ENCODE peak calls at places on chromosomes 7 and 10, in nine cellular contexts. V is fibroblast of pulmonary artery, N is esophagus squamous epithelium, L is A549, X is suprapubic skin, G is NB4, T is endothelial cell, W is GM10248, J is spleen. R is an unnamed sample.

GRCh38 chr7:25886387-25887240 is 265.4 kb upstream of the NFE2L3 start:
- DNase-seq in V (no peak), N (no peak), L (no peak), X (no peak), G (no peak), T (no peak), W (peak), J (no peak), R (no peak)

GRCh38 chr10:111384556-111384955 is 307.7 kb downstream of the ADRA2A start:
- DNase-seq in V (no peak), N (no peak), L (no peak), X (no peak), G (no peak), T (no peak), W (no peak), J (no peak), R (no peak)

GRCh38 chr7:150325110-150325611 is 1.8 kb upstream of the ACTR3C start:
- DNase-seq in V (peak), N (no peak), L (no peak), X (no peak), G (peak), T (no peak), W (no peak), J (peak), R (no peak)

GRCh38 chr7:8532116-8532515 is 98.7 kb downstream of the NXPH1 start:
- DNase-seq in V (no peak), N (no peak), L (no peak), X (no peak), G (no peak), T (no peak), W (no peak), J (no peak), R (no peak)

GRCh38 chr10:10872035-10872673 is 145.5 kb upstream of the CELF2 start:
- DNase-seq in V (peak), N (no peak), L (no peak), X (no peak), G (no peak), T (peak), W (no peak), J (no peak), R (no peak)

GRCh38 chr7:45924283-45924682 is 3.2 kb upstream of the IGFBP3 start:
- DNase-seq in V (peak), N (no peak), L (peak), X (no peak), G (no peak), T (no peak), W (no peak), J (no peak), R (peak)

GRCh38 chr10:70722820-70723424 is 50.6 kb downstream of the ADAMTS14 start:
- DNase-seq in V (peak), N (no peak), L (no peak), X (no peak), G (peak), T (no peak), W (no peak), J (no peak), R (no peak)

GRCh38 chr10:99926925-99927718 is 82.6 kb downstream of the DNMBP start:
- DNase-seq in V (peak), N (no peak), L (no peak), X (no peak), G (no peak), T (peak), W (no peak), J (no peak), R (no peak)

GRCh38 chr10:7121154-7121797 is 289.6 kb downstream of the SFMBT2 start:
- DNase-seq in V (peak), N (no peak), L (peak), X (no peak), G (peak), T (peak), W (peak), J (peak), R (peak)

GRCh38 chr10:53361281-53361680 is 588.7 kb upstream of the MBL2 start:
- DNase-seq in V (no peak), N (no peak), L (no peak), X (no peak), G (no peak), T (no peak), W (no peak), J (no peak), R (no peak)

GRCh38 chr10:99370993-99371392 is 41.8 kb downstream of the CNNM1 start:
- DNase-seq in V (peak), N (no peak), L (peak), X (no peak), G (peak), T (peak), W (peak), J (no peak), R (no peak)

GRCh38 chr7:40299097-40299496 is 164.3 kb downstream of the SUGCT start:
- DNase-seq in V (peak), N (no peak), L (no peak), X (no peak), G (peak), T (no peak), W (no peak), J (no peak), R (no peak)

GRCh38 chr7:25619963-25620799 is 391.9 kb upstream of the NPVF start:
- DNase-seq in V (peak), N (no peak), L (no peak), X (no peak), G (peak), T (no peak), W (no peak), J (no peak), R (peak)

GRCh38 chr7:55556492-55556891 is 15.8 kb downstream of the VOPP1 start:
- DNase-seq in V (no peak), N (no peak), L (no peak), X (no peak), G (no peak), T (no peak), W (no peak), J (no peak), R (no peak)

GRCh38 chr10:132199268-132199853 is 12.6 kb downstream of the DPYSL4 start:
- DNase-seq in V (no peak), N (no peak), L (no peak), X (no peak), G (no peak), T (no peak), W (no peak), J (peak), R (no peak)

GRCh38 chr10:7354330-7355047 is 56.3 kb downstream of the SFMBT2 start:
- DNase-seq in V (peak), N (no peak), L (peak), X (no peak), G (peak), T (no peak), W (no peak), J (no peak), R (peak)

GRCh38 chr7:46776790-46777189 is 805.1 kb downstream of the TNS3 start:
- DNase-seq in V (peak), N (no peak), L (no peak), X (no peak), G (peak), T (no peak), W (no peak), J (no peak), R (no peak)

GRCh38 chr10:28922127-28922526 is 244.8 kb downstream of the BAMBI start:
- DNase-seq in V (no peak), N (no peak), L (no peak), X (no peak), G (no peak), T (no peak), W (no peak), J (no peak), R (no peak)

GRCh38 chr10:123458933-123459332 is 207.2 kb upstream of the GPR26 start:
- DNase-seq in V (no peak), N (no peak), L (no peak), X (no peak), G (peak), T (no peak), W (no peak), J (no peak), R (no peak)

GRCh38 chr10:102624094-102624493 is 20.2 kb upstream of the TRIM8 start:
- DNase-seq in V (no peak), N (no peak), L (no peak), X (no peak), G (no peak), T (no peak), W (no peak), J (no peak), R (no peak)

GRCh38 chr10:34017281-34017680 is 682.8 kb upstream of the NRP1 start:
- DNase-seq in V (no peak), N (no peak), L (no peak), X (no peak), G (peak), T (no peak), W (no peak), J (no peak), R (no peak)

GRCh38 chr10:88754272-88754671 is 5.5 kb upstream of the LIPN start:
- DNase-seq in V (peak), N (no peak), L (no peak), X (no peak), G (no peak), T (no peak), W (no peak), J (no peak), R (no peak)

GRCh38 chr7:89988070-89988469 is 166.2 kb upstream of the STEAP1 start:
- DNase-seq in V (no peak), N (no peak), L (no peak), X (no peak), G (no peak), T (no peak), W (no peak), J (no peak), R (no peak)

GRCh38 chr10:22573820-22574569 is 140.4 kb downstream of the PIP4K2A start:
- DNase-seq in V (peak), N (no peak), L (peak), X (no peak), G (peak), T (peak), W (no peak), J (no peak), R (no peak)

GRCh38 chr10:29559996-29560395 is 74.8 kb downstream of the SVIL start:
- DNase-seq in V (no peak), N (no peak), L (no peak), X (no peak), G (no peak), T (no peak), W (no peak), J (no peak), R (peak)

GRCh38 chr10:112446055-112446854 is 459 bp downstream of the ZDHHC6 start:
- DNase-seq in V (peak), N (no peak), L (peak), X (no peak), G (peak), T (peak), W (no peak), J (peak), R (no peak)

GRCh38 chr10:112442063-112442462 is 4.7 kb downstream of the ZDHHC6 start:
- DNase-seq in V (no peak), N (no peak), L (no peak), X (no peak), G (no peak), T (no peak), W (no peak), J (no peak), R (no peak)

GRCh38 chr10:112446855-112447691 is at the start of the genes VTI1A and ZDHHC6:
- DNase-seq in V (peak), N (peak), L (peak), X (peak), G (peak), T (peak), W (peak), J (peak), R (peak)

DNA sequence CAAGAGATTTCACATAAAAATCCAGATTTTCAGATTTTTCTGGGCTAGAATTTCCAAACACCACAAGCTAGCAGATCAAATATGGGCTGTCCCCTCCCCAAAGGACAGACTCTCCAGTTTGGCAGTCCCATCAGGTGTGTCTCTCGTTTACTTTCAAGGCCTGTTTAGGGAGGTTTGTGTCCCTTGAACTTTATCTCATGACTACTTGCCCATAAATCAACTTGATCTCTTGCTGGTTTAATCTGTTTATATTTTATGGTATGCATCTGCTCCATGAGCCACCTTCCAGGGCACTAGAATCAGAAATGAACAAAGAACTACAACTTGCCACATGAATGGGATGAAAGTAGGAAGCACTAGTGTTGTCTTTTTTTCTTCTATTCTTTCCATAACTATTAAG is 5.2 kb downstream of the ZDHHC6 start:
- DNase-seq in V (no peak), N (no peak), L (no peak), X (no peak), G (no peak), T (no peak), W (no peak), J (no peak), R (no peak)
- TF ChIP-seq CTCF in V (no peak), N (no peak), L (no peak), X (no peak), G (no peak), T (no peak), W (no peak), J (no peak), R (no peak)

GRCh38 chr10:72277340-72277995 is 3.7 kb downstream of the DDIT4 start:
- DNase-seq in V (no peak), N (no peak), L (no peak), X (no peak), G (no peak), T (no peak), W (no peak), J (no peak), R (no peak)

GRCh38 chr10:72277996-72278667 is 4.4 kb downstream of the DDIT4 start:
- DNase-seq in V (peak), N (no peak), L (no peak), X (no peak), G (peak), T (no peak), W (no peak), J (no peak), R (no peak)

GRCh38 chr10:72276013-72276387 is 2.3 kb downstream of the DDIT4 start:
- DNase-seq in V (peak), N (no peak), L (no peak), X (no peak), G (no peak), T (no peak), W (no peak), J (no peak), R (peak)

GRCh38 chr10:72276421-72277339 is 3.0 kb downstream of the DDIT4 start:
- DNase-seq in V (peak), N (no peak), L (no peak), X (no peak), G (peak), T (no peak), W (no peak), J (no peak), R (peak)

DNA sequence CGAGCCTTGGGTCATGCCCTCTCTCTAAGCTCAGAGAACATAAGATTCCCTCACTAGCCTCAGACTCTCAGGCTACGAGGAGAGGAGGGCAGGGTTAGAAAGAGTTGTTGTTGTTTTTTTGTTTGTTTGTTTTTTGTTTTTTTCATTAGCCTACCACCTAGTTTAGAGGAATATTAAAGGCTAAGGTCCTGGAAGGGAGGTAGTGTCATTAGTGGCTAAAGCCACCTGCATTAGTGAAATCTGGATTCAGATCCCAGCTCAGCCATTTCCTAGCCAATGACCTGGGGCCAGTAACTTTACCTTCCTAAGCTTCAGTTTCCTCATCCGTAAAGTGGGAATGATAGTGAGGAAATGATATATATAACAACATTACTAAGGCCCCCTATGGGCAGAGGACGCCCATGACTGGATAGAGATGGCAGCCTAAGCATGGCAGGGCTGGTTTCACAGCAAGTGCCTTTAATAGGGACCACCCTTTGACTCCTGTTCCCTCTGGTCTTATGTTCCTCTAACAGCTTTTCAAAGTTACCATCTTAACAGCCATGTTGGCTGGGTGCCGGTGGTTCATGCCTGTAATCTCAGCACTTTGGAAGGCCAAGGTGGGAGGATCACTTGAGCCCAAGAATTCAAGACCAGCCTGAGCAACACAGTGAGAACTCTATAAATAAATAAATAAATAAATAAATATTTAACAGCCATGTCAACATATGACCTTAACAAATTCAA is 5.1 kb downstream of the DDIT4 start:
- DNase-seq in V (no peak), N (no peak), L (no peak), X (no peak), G (no peak), T (no peak), W (no peak), J (no peak), R (no peak)
- TF ChIP-seq CTCF in V (no peak), N (no peak), L (peak), X (no peak), G (no peak), T (no peak), W (no peak), J (no peak), R (no peak)

GRCh38 chr10:26441491-26442214 is 3.5 kb downstream of the APBB1IP start:
- DNase-seq in V (no peak), N (no peak), L (no peak), X (no peak), G (no peak), T (no peak), W (no peak), J (no peak), R (no peak)

GRCh38 chr10:26446258-26446657 is 8.1 kb downstream of the APBB1IP start:
- DNase-seq in V (no peak), N (no peak), L (no peak), X (no peak), G (no peak), T (no peak), W (no peak), J (no peak), R (no peak)

GRCh38 chr10:26448292-26448691 is 10.2 kb downstream of the APBB1IP start:
- DNase-seq in V (no peak), N (no peak), L (no peak), X (no peak), G (no peak), T (no peak), W (no peak), J (no peak), R (no peak)

GRCh38 chr10:26448706-26449435 is 10.7 kb downstream of the APBB1IP start:
- DNase-seq in V (no peak), N (no peak), L (no peak), X (no peak), G (no peak), T (no peak), W (peak), J (no peak), R (no peak)

GRCh38 chr10:26445411-26446031 is 7.4 kb downstream of the APBB1IP start:
- DNase-seq in V (no peak), N (no peak), L (no peak), X (no peak), G (no peak), T (no peak), W (no peak), J (no peak), R (no peak)
- TF ChIP-seq CTCF in V (no peak), N (no peak), L (no peak), X (no peak), G (no peak), T (no peak), W (no peak), J (no peak), R (no peak)

GRCh38 chr7:134686782-134687181 is 40.1 kb downstream of the BPGM start:
- DNase-seq in V (peak), N (no peak), L (peak), X (no peak), G (no peak), T (no peak), W (no peak), J (no peak), R (no peak)
- TF ChIP-seq CTCF in V (peak), N (peak), L (peak), X (no peak), G (no peak), T (no peak), W (no peak), J (no peak), R (peak)

GRCh38 chr10:62690703-62691102 is 113.8 kb upstream of the ADO start:
- DNase-seq in V (no peak), N (no peak), L (no peak), X (no peak), G (peak), T (no peak), W (no peak), J (no peak), R (no peak)
- TF ChIP-seq CTCF in V (no peak), N (no peak), L (no peak), X (no peak), G (no peak), T (no peak), W (no peak), J (no peak), R (no peak)

GRCh38 chr7:92606985-92607384 is 16.8 kb upstream of the FAM133B start:
- DNase-seq in V (no peak), N (no peak), L (no peak), X (no peak), G (no peak), T (no peak), W (no peak), J (no peak), R (no peak)

GRCh38 chr7:92611735-92612134 is 21.5 kb upstream of the FAM133B start:
- DNase-seq in V (no peak), N (no peak), L (no peak), X (no peak), G (no peak), T (no peak), W (no peak), J (no peak), R (no peak)

GRCh38 chr7:92612501-92612900 is 22.3 kb upstream of the FAM133B start:
- DNase-seq in V (no peak), N (no peak), L (no peak), X (no peak), G (no peak), T (no peak), W (no peak), J (no peak), R (no peak)

GRCh38 chr7:92608380-92609322 is 18.5 kb upstream of the FAM133B start:
- DNase-seq in V (no peak), N (no peak), L (no peak), X (no peak), G (no peak), T (peak), W (no peak), J (no peak), R (no peak)

GRCh38 chr7:92609921-92610518 is 19.8 kb upstream of the FAM133B start:
- DNase-seq in V (peak), N (no peak), L (no peak), X (no peak), G (peak), T (no peak), W (no peak), J (no peak), R (no peak)
- TF ChIP-seq CTCF in V (peak), N (peak), L (peak), X (no peak), G (peak), T (peak), W (peak), J (no peak), R (peak)

GRCh38 chr7:23072043-23072442 is 33.5 kb upstream of the KLHL7 start:
- DNase-seq in V (peak), N (no peak), L (no peak), X (no peak), G (peak), T (no peak), W (no peak), J (no peak), R (no peak)

GRCh38 chr7:23075571-23075970 is 30.0 kb upstream of the KLHL7 start:
- DNase-seq in V (no peak), N (no peak), L (no peak), X (no peak), G (no peak), T (no peak), W (no peak), J (no peak), R (no peak)

GRCh38 chr7:23074443-23075244 is 30.9 kb upstream of the KLHL7 start:
- DNase-seq in V (no peak), N (no peak), L (no peak), X (no peak), G (no peak), T (no peak), W (no peak), J (no peak), R (peak)

GRCh38 chr7:23076774-23077173 is 28.8 kb upstream of the KLHL7 start:
- DNase-seq in V (no peak), N (no peak), L (no peak), X (no peak), G (no peak), T (no peak), W (no peak), J (no peak), R (peak)

GRCh38 chr7:23072916-23073315 is 32.7 kb upstream of the KLHL7 start:
- DNase-seq in V (no peak), N (no peak), L (no peak), X (no peak), G (no peak), T (peak), W (no peak), J (no peak), R (no peak)
- TF ChIP-seq CTCF in V (no peak), N (no peak), L (no peak), X (no peak), G (no peak), T (no peak), W (no peak), J (no peak), R (no peak)

DNA sequence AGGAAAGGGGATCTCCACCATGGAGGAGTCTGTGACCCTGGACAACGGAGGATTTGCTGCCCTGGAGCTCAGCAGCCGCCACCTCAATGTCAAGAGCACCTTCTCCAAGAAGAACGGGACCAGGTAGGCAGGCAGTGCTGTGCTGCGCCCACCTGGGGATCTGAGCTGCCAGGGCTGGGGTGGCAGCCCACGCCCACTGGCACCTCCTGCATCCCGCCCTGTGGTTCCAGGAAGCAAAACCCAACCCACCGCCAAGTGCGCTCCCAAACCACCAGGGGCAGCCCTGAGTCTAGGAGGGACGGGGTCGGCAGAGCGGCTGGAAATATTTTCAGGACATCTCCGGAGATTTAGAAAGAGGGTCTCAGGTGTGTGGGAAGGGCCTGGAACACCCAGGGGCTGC is 440.3 kb upstream of the FOXK1 start:
- DNase-seq in V (no peak), N (no peak), L (no peak), X (no peak), G (no peak), T (no peak), W (no peak), J (peak), R (no peak)
- TF ChIP-seq CTCF in V (no peak), N (no peak), L (no peak), X (no peak), G (peak), T (peak), W (no peak), J (no peak), R (no peak)